ENCODE peak calls at places on chromosomes 1 and 21, in five cellular contexts. P is tibial artery, W is dorsolateral prefrontal cortex, M is bronchial epithelial cell, X is fibroblast of lung. K is an unnamed sample.
A peak's percentile ranks its signal among the peaks of the same experiment; 100 is the strongest.

GRCh38 chr1:3543076-3544049 is 67.9 kb downstream of the MEGF6 start:
- DNase-seq in P (peak; percentile 97), W (no peak), M (no peak), X (peak; percentile 94), K (peak; percentile 97)

GRCh38 chr1:54260810-54261209 is 60.8 kb downstream of the MRPL37 start:
- DNase-seq in P (no peak), W (no peak), M (no peak), X (no peak), K (no peak)

GRCh38 chr21:25664462-25665070 is 25.5 kb downstream of the JAM2 start:
- DNase-seq in P (no peak), W (no peak), M (no peak), X (no peak), K (no peak)

GRCh38 chr1:4626560-4627319 is 27.7 kb upstream of the AJAP1 start:
- DNase-seq in P (no peak), W (no peak), M (no peak), X (no peak), K (no peak)

GRCh38 chr1:53683986-53684740 is 54.8 kb downstream of the GLIS1 start:
- DNase-seq in P (no peak), W (no peak), M (no peak), X (no peak), K (no peak)

GRCh38 chr1:88327391-88328267 is 356.4 kb upstream of the PKN2 start:
- DNase-seq in P (no peak), W (no peak), M (peak; percentile 93), X (peak; percentile 95), K (no peak)

GRCh38 chr1:175891783-175892309 is 148.5 kb upstream of the TNR start:
- DNase-seq in P (no peak), W (no peak), M (no peak), X (no peak), K (no peak)

GRCh38 chr1:50970927-50971582 is 1.0 kb downstream of the CDKN2C start:
- DNase-seq in P (no peak), W (no peak), M (no peak), X (no peak), K (no peak)

GRCh38 chr21:36004441-36004840 is 55.9 kb downstream of the SETD4 start:
- DNase-seq in P (no peak), W (no peak), M (no peak), X (no peak), K (no peak)

GRCh38 chr1:222084996-222085395 is 343.1 kb upstream of the DUSP10 start:
- DNase-seq in P (no peak), W (no peak), M (peak; percentile 4), X (peak; percentile 95), K (no peak)

GRCh38 chr21:45109831-45110492 is 35.6 kb downstream of the ADARB1 start:
- DNase-seq in P (peak; percentile 70), W (no peak), M (no peak), X (peak; percentile 29), K (no peak)

GRCh38 chr1:66758247-66758755 is 6.0 kb downstream of the DYNLT5 start:
- DNase-seq in P (no peak), W (no peak), M (no peak), X (no peak), K (no peak)

GRCh38 chr1:209797978-209798639 is 7.8 kb downstream of the IRF6 start:
- DNase-seq in P (no peak), W (no peak), M (peak; percentile 60), X (peak; percentile 68), K (no peak)
- H3K4me3 ChIP-seq in P (no peak overlapping the region), W (no peak overlapping the region), M (no peak overlapping the region), X (no peak overlapping the region), K (no peak overlapping the region)

GRCh38 chr1:226736908-226737818 is 1.9 kb downstream of the ITPKB start:
- DNase-seq in P (peak; percentile 70), W (peak; percentile 82), M (peak; percentile 18), X (peak; percentile 51), K (peak; percentile 77)
- TF ChIP-seq CTCF in P (no peak), W (no peak), M (no peak), X (no peak), K (no peak)

DNA sequence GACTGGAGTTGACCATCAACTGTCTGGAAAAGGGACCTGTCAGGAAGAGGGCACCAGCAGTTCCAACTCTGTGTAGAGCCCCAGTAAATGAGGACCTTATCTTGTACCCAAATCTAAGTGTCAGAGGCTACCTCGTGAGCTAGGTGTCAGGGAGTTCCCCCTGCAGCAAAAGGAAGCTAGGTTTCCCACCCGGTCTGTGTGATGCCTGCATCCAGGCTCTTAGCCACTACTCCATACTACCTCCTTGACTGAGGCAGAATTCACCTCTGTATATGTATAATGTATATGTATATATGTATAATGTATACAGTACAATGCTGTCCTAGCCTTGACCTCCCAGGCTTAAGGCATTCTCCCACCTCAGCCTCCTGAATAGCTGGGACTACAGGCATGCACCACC is 15.5 kb upstream of the LUZP1 start:
- DNase-seq in P (no peak), W (no peak), M (no peak), X (no peak), K (no peak)
- H3K4me3 ChIP-seq in P (peak overlapping the region; percentile 42), W (peak overlapping the region; percentile 61), M (no peak overlapping the region), X (no peak overlapping the region), K (peak overlapping the region; percentile 63)

DNA sequence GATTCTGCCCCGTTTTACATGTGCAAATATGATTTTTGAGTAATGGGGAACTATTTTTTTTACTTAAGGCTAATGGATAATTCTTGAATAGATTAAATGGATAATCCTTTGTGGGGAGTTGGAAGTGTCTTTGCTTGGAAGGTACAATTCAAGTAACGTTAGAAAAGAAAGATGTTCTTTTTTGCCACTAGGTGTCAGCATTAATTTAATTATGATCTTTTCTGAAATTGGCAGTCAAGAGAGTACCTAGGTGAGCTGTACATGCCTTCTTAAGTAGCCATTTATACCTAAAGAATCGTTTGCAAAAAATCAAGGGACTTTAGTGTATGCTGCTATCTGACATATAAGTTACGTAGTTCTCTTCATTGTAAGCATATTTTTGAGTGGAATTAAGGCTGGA is 2.2 kb downstream of the FBXO28 start:
- DNase-seq in P (no peak), W (no peak), M (peak; percentile 81), X (peak; percentile 63), K (no peak)
- TF ChIP-seq CTCF in P (peak; percentile 62), W (peak; percentile 67), M (peak; percentile 34), X (peak; percentile 20), K (peak; percentile 20)

GRCh38 chr1:19454265-19455198 is 30.8 kb downstream of the CAPZB start:
- DNase-seq in P (no peak), W (no peak), M (no peak), X (no peak), K (no peak)

GRCh38 chr1:19456915-19457554 is 28.3 kb downstream of the CAPZB start:
- DNase-seq in P (no peak), W (no peak), M (no peak), X (peak; percentile 78), K (no peak)

GRCh38 chr1:19458815-19459417 is 26.4 kb downstream of the CAPZB start:
- DNase-seq in P (no peak), W (no peak), M (no peak), X (no peak), K (no peak)

GRCh38 chr1:19455353-19455752 is 30.0 kb downstream of the CAPZB start:
- DNase-seq in P (no peak), W (no peak), M (no peak), X (no peak), K (no peak)

GRCh38 chr1:19457555-19457954 is 27.8 kb downstream of the CAPZB start:
- DNase-seq in P (no peak), W (no peak), M (no peak), X (no peak), K (no peak)
- H3K4me3 ChIP-seq in P (peak overlapping the region; percentile 16), W (no peak overlapping the region), M (no peak overlapping the region), X (no peak overlapping the region), K (no peak overlapping the region)

DNA sequence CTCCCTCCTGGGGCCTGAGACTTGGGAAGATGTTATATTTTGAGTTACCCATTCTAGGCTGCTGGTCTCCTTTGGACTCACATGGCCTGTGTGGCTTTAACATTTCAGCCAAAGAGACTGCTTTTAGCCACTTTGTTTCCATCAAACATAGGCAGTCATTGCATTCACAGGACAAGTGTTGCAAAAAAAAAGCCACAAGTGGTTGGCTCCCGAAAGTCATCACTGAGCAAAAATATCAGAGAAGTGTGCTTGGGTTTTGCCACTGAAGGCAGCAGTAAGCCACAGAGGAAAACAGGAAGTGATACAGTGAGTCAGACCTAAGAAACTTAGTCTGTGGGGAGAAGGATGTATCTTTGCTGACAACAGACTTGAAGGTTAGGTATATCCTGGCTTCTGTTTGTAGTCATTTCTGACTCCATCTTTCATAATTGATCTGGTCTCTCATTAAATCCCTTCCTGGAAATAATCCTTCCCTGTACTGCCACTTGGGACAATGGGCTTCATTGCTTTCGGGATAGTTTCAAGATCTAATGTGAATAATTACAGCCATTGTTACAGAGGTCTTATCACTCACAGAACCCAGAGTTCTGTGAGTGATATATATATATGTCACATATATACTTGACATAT is 80.9 kb downstream of the COLGALT2 start:
- DNase-seq in P (no peak), W (no peak), M (peak; percentile 81), X (peak; percentile 90), K (no peak)
- TF ChIP-seq CTCF in P (no peak), W (no peak), M (peak; percentile 24), X (peak; percentile 35), K (no peak)

GRCh38 chr1:14067036-14067435 is 367.0 kb downstream of the PRDM2 start:
- DNase-seq in P (no peak), W (no peak), M (no peak), X (no peak), K (no peak)

GRCh38 chr1:14064649-14065442 is 364.9 kb downstream of the PRDM2 start:
- DNase-seq in P (no peak), W (no peak), M (peak; percentile 30), X (no peak), K (no peak)

GRCh38 chr1:14071581-14071980 is 371.6 kb downstream of the PRDM2 start:
- DNase-seq in P (no peak), W (no peak), M (no peak), X (peak; percentile 30), K (no peak)

DNA sequence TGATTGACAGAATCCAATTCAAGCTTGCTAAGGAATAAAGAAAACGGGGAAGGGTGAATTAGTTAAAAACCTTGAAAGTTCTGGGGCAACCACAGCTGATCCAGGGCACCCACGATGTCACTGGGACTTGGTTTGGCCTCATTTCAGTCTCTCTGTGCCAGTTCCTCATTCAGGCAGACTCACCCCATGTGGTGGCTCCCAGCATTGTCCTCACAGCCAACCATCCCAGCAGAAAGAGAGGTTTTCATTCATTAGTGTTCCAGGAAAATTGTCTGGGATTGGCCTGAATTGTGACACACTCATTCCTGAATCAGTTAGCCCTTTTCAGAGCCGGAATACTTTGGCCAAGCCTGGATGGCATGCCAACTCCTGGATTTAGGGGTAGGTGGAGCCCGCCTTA is 367.7 kb downstream of the PRDM2 start:
- DNase-seq in P (no peak), W (no peak), M (no peak), X (no peak), K (no peak)
- H3K4me3 ChIP-seq in P (no peak overlapping the region), W (no peak overlapping the region), M (no peak overlapping the region), X (no peak overlapping the region), K (no peak overlapping the region)

DNA sequence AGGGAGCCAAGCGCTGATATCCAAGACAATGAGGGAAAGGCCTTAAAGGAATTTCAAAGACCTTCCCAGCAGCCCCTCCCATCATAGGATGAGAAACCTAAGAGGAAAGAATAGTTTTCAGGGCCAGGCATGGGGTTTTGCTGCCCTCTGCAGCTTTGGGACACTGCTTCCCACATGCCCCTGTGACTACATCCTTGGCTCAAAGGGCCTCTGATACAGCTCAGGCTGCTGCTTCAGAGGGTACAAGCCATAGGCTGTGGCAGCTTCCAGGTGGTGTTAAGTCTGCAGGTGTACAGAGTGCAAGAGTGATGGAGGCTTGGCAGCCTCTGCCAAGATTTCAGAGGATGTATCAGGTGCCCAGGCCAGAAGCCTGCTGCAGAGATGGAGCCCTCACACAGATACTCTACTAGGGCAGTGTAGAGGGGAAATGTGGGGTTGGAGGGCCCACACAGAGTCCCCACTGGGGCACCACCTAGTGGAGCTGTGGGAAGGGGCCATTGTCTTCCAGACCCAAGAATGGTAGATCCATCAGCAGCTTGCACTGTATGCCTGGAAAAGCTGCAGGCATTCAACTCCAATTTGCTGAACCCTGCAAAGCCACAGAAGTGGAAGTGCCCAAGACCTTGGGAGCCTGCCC is 125.8 kb downstream of the SLC45A1 start:
- DNase-seq in P (no peak), W (no peak), M (no peak), X (no peak), K (no peak)
- TF ChIP-seq CTCF in P (no peak), W (no peak), M (no peak), X (no peak), K (no peak)